ENCODE peak calls at places on chromosomes 2 and 18, in six cellular contexts. M, P, A, F, K and T are unnamed samples.

GRCh38 chr2:71778514-71779305 is 325.3 kb downstream of the DYSF start:
- DNase-seq in M (no peak), P (no peak), F (no peak), K (no peak), A (peak; percentile 39), T (no peak)

GRCh38 chr2:218896501-218897393 is 16.1 kb downstream of the WNT10A start:
- DNase-seq in M (no peak), A (peak; percentile 90), P (peak; percentile 41), F (peak; percentile 33), K (no peak), T (no peak)

GRCh38 chr2:175844169-175844568 is 157.9 kb downstream of the LNPK start:
- DNase-seq in M (no peak), P (no peak), F (no peak), K (no peak), A (no peak), T (no peak)

GRCh38 chr2:126655500-126656310 is at the start of gene GYPC:
- DNase-seq in A (peak; percentile 93), M (no peak), K (no peak), P (peak; percentile 47), F (peak; percentile 88), T (no peak)

GRCh38 chr2:149894226-149894625 is 306.7 kb upstream of the MMADHC start:
- DNase-seq in A (no peak), K (no peak), M (no peak), P (no peak), F (no peak), T (no peak)

GRCh38 chr18:55310044-55310676 is 277.8 kb downstream of the TCF4 start:
- DNase-seq in F (no peak), A (no peak), K (no peak), M (no peak), P (no peak), T (no peak)

GRCh38 chr2:3519255-3520190 is at the start of gene ADI1:
- DNase-seq in K (peak; percentile 43), M (no peak), P (peak; percentile 89), F (peak; percentile 82), A (peak; percentile 96), T (no peak)

GRCh38 chr2:178258916-178259315 is 64.6 kb downstream of the OSBPL6 start:
- DNase-seq in P (no peak), A (no peak), F (no peak), M (no peak), K (no peak), T (no peak)

GRCh38 chr2:70514612-70515055 is 39.0 kb downstream of the TGFA start:
- DNase-seq in F (no peak), P (peak; percentile 92), M (no peak), K (no peak), A (no peak), T (no peak)

GRCh38 chr2:176148758-176149483 is 2.4 kb upstream of the HOXD4 start:
- DNase-seq in P (peak; percentile 1), A (no peak), K (no peak), M (no peak), F (no peak), T (no peak)

GRCh38 chr2:127943186-127943585 is 57.4 kb upstream of the AMMECR1L start:
- DNase-seq in K (no peak), F (no peak), A (no peak), M (no peak), P (no peak), T (no peak)

GRCh38 chr2:38353402-38353801 is 23.7 kb downstream of the ATL2 start:
- DNase-seq in K (no peak), F (no peak), M (no peak), A (no peak), P (no peak), T (no peak)

GRCh38 chr2:181203916-181204315 is 223.5 kb downstream of the UBE2E3 start:
- DNase-seq in P (no peak), A (no peak), M (no peak), F (no peak), K (no peak), T (no peak)

GRCh38 chr2:204026294-204026693 is 89.7 kb downstream of the ICOS start:
- DNase-seq in K (no peak), M (no peak), F (no peak), A (no peak), P (no peak), T (no peak)

GRCh38 chr18:77482190-77482928 is 232.7 kb downstream of the GALR1 start:
- DNase-seq in K (no peak), F (no peak), P (no peak), M (no peak), A (no peak), T (no peak)

GRCh38 chr2:53632714-53633113 is 134.9 kb upstream of the CHAC2 start:
- DNase-seq in M (no peak), A (no peak), K (no peak), F (no peak), P (no peak), T (no peak)

DNA sequence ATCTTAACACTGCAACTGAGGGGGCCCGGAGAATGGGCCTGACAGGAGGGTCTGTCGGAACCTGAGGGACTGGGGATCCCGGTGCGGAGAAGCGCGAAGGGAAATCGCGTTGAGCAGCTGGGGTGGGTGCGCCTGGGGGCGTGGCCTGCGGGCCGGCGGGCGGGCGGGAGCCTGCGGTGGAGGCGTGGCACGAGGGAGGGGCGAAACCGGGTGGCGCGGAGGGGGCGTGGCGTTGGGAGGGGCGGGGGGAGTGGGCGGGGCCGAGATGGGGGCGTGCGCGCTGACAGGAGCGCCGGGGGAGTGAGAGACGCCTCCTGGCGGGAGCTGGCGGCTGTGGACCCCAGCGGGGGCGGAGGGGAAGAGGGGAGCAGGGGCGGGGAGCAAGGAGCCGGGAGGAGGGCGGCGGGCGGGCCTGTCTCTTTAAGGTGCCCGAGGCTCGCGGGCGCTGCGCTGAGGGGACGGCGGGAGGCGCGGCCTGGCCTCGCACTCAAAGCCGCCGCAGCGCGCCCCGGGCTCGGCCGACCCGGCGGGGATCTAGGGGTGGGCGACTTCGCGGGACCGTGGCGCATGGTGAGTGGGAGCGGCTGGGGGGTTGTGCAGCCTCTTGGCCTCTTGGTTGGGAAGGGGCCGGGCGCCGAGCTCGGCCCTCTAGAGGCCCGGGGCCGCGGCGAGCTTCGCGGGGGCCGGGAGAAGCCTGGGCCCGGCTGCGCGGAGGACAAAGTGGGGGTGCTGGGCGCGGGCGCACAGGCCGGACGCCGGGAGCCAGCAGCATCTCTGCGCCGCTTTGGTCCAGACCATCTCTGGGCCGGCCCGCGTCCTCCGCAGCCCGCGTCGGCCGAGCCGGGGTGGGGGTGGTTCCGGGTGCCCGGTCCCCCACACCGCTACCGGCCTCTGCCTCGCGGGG is at the start of gene TWSG1:
- DNase-seq in K (peak; percentile 84), M (peak; percentile 22), P (peak; percentile 93), A (peak; percentile 98), F (peak; percentile 100), T (no peak)
- TF ChIP-seq POLR2AphosphoS5 in K (peak; percentile 48), M (no peak), P (peak; percentile 28), A (peak; percentile 75), F (no peak), T (peak; percentile 10)

DNA sequence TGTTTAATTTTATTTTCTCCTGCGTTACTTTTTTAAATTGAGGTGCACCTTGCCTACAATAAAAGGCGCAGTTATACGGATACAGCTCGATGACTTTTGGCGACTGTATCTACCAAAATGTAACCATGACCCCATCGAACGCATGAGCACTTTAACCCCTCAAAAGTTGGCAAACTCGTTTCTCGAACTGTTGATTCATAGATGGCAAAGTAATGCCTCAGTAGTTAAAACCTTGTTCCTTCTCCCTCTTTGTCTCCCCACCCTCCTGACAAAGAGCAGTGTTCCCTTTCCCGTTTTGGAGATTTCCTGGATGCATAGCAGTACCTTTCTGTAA is 577 bp downstream of the MOGAT1 start:
- DNase-seq in M (no peak), A (no peak), P (no peak), K (no peak), F (no peak), T (no peak)
- H3K4me3 ChIP-seq in M (peak overlapping the region; percentile 42), A (peak overlapping the region; percentile 36), P (peak overlapping the region; percentile 51), K (peak overlapping the region; percentile 63), F (no peak overlapping the region), T (no peak overlapping the region)

GRCh38 chr2:235227607-235228006 is 266.2 kb upstream of the AGAP1 start:
- DNase-seq in F (no peak), A (no peak), M (no peak), K (no peak), P (no peak), T (no peak)

GRCh38 chr2:235232474-235233435 is 261.1 kb upstream of the AGAP1 start:
- DNase-seq in P (no peak), F (no peak), A (no peak), K (no peak), M (no peak), T (no peak)

GRCh38 chr2:235225261-235225660 is 268.6 kb upstream of the AGAP1 start:
- DNase-seq in F (no peak), M (no peak), K (no peak), A (no peak), P (no peak), T (no peak)

GRCh38 chr2:235230809-235231601 is 262.8 kb upstream of the AGAP1 start:
- DNase-seq in F (no peak), M (no peak), P (no peak), A (no peak), K (no peak), T (peak; percentile 89)

DNA sequence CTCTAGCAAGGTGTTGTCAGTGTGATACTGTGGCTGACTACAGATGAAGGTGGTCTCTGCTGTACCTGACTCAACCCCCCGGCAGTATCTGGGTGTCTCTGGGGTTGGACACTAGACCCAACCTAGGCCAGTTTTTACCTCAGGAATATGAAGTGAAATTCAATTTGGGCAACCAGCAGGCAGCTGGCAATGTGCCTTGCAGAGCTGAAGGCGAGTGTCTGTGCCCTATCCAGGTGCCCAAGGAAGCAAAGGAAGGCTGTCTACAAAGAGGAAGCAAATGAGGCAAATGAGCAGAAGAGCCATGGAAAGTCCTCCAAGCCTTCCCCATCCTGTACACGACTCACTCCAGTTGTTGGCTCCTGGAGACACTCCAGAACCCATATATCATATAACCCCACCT is 264.6 kb upstream of the AGAP1 start:
- DNase-seq in F (no peak), P (no peak), K (no peak), A (no peak), M (no peak), T (no peak)
- H3K36me3 ChIP-seq in F (no peaks in the 10 kb centered on the region), P (no peaks in the 10 kb centered on the region), K (no peaks in the 10 kb centered on the region), A (no peaks in the 10 kb centered on the region), M (no peaks in the 10 kb centered on the region), T (no peaks in the 10 kb centered on the region)

GRCh38 chr2:100286318-100286717 is 36.0 kb downstream of the LONRF2 start:
- DNase-seq in P (no peak), M (no peak), A (no peak), K (no peak), F (no peak), T (no peak)

GRCh38 chr2:100283724-100284501 is 38.4 kb downstream of the LONRF2 start:
- DNase-seq in F (peak; percentile 39), M (no peak), A (no peak), P (no peak), K (no peak), T (no peak)

GRCh38 chr2:100285011-100285410 is 37.3 kb downstream of the LONRF2 start:
- DNase-seq in K (no peak), M (no peak), A (no peak), P (no peak), F (peak; percentile 61), T (no peak)

GRCh38 chr2:100289020-100289419 is 33.3 kb downstream of the LONRF2 start:
- DNase-seq in K (no peak), A (no peak), F (no peak), P (no peak), M (no peak), T (no peak)

DNA sequence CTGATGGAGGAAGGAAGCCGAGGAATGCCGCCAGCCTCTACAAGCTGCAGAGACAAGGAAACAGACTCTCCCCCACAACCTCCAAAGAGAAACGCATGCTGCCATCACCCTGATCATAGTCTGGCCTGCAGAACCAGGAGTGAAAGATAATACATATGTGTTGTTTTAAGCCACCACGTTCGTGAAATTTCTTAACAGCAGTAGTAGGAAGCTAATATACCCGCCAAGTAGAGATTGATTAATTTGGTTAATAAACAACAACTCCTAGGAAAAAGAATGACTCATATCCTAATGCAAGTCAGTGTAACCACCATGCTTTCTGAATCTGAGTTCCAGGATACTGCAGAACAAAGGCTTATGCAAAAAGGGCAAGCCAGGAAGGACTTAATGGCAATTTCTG is 36.6 kb downstream of the LONRF2 start:
- DNase-seq in A (no peak), F (no peak), M (no peak), K (no peak), P (no peak), T (no peak)
- TF ChIP-seq POLR2AphosphoS5 in A (no peak), F (no peak), M (no peak), K (no peak), P (no peak), T (no peak)